ENCODE peak calls at places on chromosomes 2 and 18, in nine cellular contexts. G is testis; U is CD4-positive, alpha-beta memory T cell; P is left lung; H is CD4-positive, alpha-beta T cell; B is brain microvascular endothelial cell; Q is CD4-positive, CD25-positive, alpha-beta regulatory T cell; W is coronary artery; E is HCT116. O is an unnamed sample.

GRCh38 chr2:43831438-43832294 is 7.0 kb downstream of the ABCG5 start:
- DNase-seq in B (no peak), W (no peak), G (peak; percentile 28), Q (no peak), H (no peak), P (no peak), U (no peak), E (no peak), O (no peak)

GRCh38 chr2:204321910-204322765 is 223.1 kb upstream of the PARD3B start:
- DNase-seq in P (no peak), U (no peak), E (no peak), G (no peak), Q (no peak), W (no peak), H (no peak), B (no peak), O (no peak)

GRCh38 chr2:147182260-147182659 is 662.6 kb upstream of the ACVR2A start:
- DNase-seq in E (no peak), Q (peak; percentile 4), U (peak; percentile 66), H (peak; percentile 38), P (no peak), G (no peak), B (no peak), W (no peak), O (no peak)

GRCh38 chr2:234292205-234292954 is 204.5 kb downstream of the ARL4C start:
- DNase-seq in P (no peak), Q (peak; percentile 71), U (peak; percentile 93), H (peak; percentile 43), W (no peak), B (peak; percentile 56), E (no peak), G (no peak), O (no peak)

GRCh38 chr2:7044253-7045250 is 127.3 kb downstream of the RNF144A start:
- DNase-seq in U (peak; percentile 58), B (peak; percentile 52), Q (peak; percentile 25), E (peak; percentile 15), H (peak; percentile 69), G (peak; percentile 76), P (peak; percentile 56), W (no peak), O (peak; percentile 83)

GRCh38 chr18:22434973-22435608 is 17.4 kb upstream of the CTAGE1 start:
- DNase-seq in E (no peak), H (no peak), P (no peak), Q (no peak), U (no peak), W (no peak), B (peak; percentile 74), G (no peak), O (no peak)

GRCh38 chr2:206069417-206069816 is 16.6 kb downstream of the INO80D start:
- DNase-seq in B (no peak), E (no peak), G (no peak), U (no peak), Q (no peak), H (no peak), W (no peak), P (no peak), O (no peak)

GRCh38 chr18:686339-687111 is 25.9 kb downstream of the ENOSF1 start:
- DNase-seq in P (no peak), Q (no peak), U (no peak), G (no peak), E (no peak), W (no peak), B (no peak), H (no peak), O (no peak)

GRCh38 chr18:383135-383534 is 115.3 kb upstream of the THOC1 start:
- DNase-seq in U (no peak), P (no peak), W (no peak), B (no peak), Q (no peak), G (no peak), E (no peak), H (no peak), O (no peak)

GRCh38 chr18:46877329-46877987 is 39.8 kb downstream of the PIAS2 start:
- DNase-seq in W (no peak), P (no peak), G (no peak), Q (no peak), E (no peak), U (no peak), B (no peak), H (no peak), O (no peak)

GRCh38 chr2:230680463-230681195 is 32.0 kb upstream of the CAB39 start:
- DNase-seq in H (no peak), B (no peak), E (no peak), G (no peak), Q (no peak), P (no peak), W (no peak), U (no peak), O (no peak)

GRCh38 chr2:17199741-17200140 is 318.5 kb downstream of the RAD51AP2 start:
- DNase-seq in H (no peak), B (no peak), E (no peak), P (no peak), U (no peak), Q (no peak), W (no peak), G (no peak), O (no peak)

GRCh38 chr18:195651-196050 is 37.3 kb downstream of the USP14 start:
- DNase-seq in H (no peak), B (no peak), Q (no peak), P (no peak), E (no peak), W (no peak), G (no peak), U (no peak), O (no peak)

GRCh38 chr18:45962461-45962860 is 4.7 kb downstream of the EPG5 start:
- DNase-seq in G (no peak), W (no peak), H (no peak), E (no peak), Q (peak; percentile 52), P (peak; percentile 59), U (peak; percentile 73), B (peak; percentile 82), O (no peak)

GRCh38 chr2:240419321-240419720 is 16.1 kb upstream of the GPC1 start:
- DNase-seq in B (no peak), E (no peak), H (peak; percentile 12), U (no peak), G (no peak), W (peak; percentile 33), Q (no peak), P (peak; percentile 24), O (no peak)

GRCh38 chr2:239730897-239731296 is 294.2 kb downstream of the NDUFA10 start:
- DNase-seq in P (no peak), W (no peak), G (no peak), Q (no peak), U (no peak), H (no peak), E (no peak), B (no peak), O (peak; percentile 35)

GRCh38 chr2:102514061-102514785 is 41.2 kb downstream of the SLC9A4 start:
- DNase-seq in W (no peak), P (no peak), U (no peak), Q (no peak), G (no peak), B (peak; percentile 95), E (peak; percentile 27), H (no peak), O (no peak)

DNA sequence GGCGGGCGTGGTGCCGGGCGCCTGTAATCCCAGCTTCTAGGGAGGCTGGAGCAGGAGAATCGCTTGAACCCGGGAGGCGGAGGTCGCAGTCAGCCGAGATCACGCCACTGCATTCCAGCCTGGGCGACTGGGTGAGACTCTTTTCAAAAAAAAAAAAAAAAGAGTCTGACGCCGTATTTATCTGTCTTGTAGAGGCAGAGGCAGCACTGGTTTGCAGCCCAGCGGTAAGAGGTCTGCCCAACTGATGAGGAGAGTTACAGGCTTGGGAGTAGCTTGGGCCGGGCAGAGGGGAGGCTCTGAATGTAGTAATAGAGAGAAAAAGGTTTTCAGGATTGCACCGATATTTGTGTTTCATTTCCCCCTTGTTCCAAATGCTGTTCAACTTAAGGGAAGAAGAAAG is 9.4 kb upstream of the SP9 start:
- DNase-seq in Q (no peak), G (no peak), B (no peak), W (no peak), H (no peak), P (no peak), U (no peak), E (no peak), O (no peak)
- H3K27ac ChIP-seq in Q (no peak overlapping the region), G (no peak overlapping the region), B (no peak overlapping the region), W (no peak overlapping the region), H (no peak overlapping the region), P (no peak overlapping the region), U (no peak overlapping the region), E (no peak overlapping the region), O (no peak overlapping the region)

GRCh38 chr2:38653715-38654494 is 12.0 kb upstream of the GALM start:
- DNase-seq in E (no peak), W (no peak), H (peak; percentile 47), Q (no peak), B (no peak), U (peak; percentile 67), P (no peak), G (no peak), O (no peak)
- H3K27ac ChIP-seq in E (no peak overlapping the region), W (peak overlapping the region; percentile 6), H (no peak overlapping the region), Q (peak overlapping the region; percentile 77), B (no peak overlapping the region), U (peak overlapping the region; percentile 51), P (no peak overlapping the region), G (no peak overlapping the region), O (no peak overlapping the region)

GRCh38 chr18:44586782-44587524 is 93.7 kb upstream of the SETBP1 start:
- DNase-seq in H (no peak), U (no peak), E (no peak), P (no peak), Q (no peak), G (no peak), W (no peak), B (no peak), O (no peak)
- H3K27ac ChIP-seq in H (no peak overlapping the region), U (no peak overlapping the region), E (no peak overlapping the region), P (no peak overlapping the region), Q (no peak overlapping the region), G (no peak overlapping the region), W (no peak overlapping the region), B (no peak overlapping the region), O (no peak overlapping the region)

GRCh38 chr2:183078467-183079334 is at the start of gene DUSP19:
- DNase-seq in G (peak; percentile 98), P (peak; percentile 82), B (peak; percentile 98), U (peak; percentile 79), Q (peak; percentile 74), H (peak; percentile 77), E (peak; percentile 97), W (peak; percentile 92), O (peak; percentile 79)
- H3K27ac ChIP-seq in G (peak within 1 kb of the TSS; percentile 78), P (peak within 1 kb of the TSS; percentile 88), B (peak within 1 kb of the TSS; percentile 50), U (peak within 1 kb of the TSS; percentile 41), Q (peak within 1 kb of the TSS; percentile 44), H (no peak within 1 kb of the TSS), E (peak within 1 kb of the TSS; percentile 75), W (peak within 1 kb of the TSS; percentile 92), O (peak within 1 kb of the TSS; percentile 80)

GRCh38 chr2:8154270-8154669 is 527.6 kb upstream of the ID2 start:
- DNase-seq in P (no peak), W (no peak), H (no peak), U (no peak), B (no peak), G (no peak), Q (no peak), E (no peak), O (no peak)
- H3K27ac ChIP-seq in P (no peak overlapping the region), W (no peak overlapping the region), H (no peak overlapping the region), U (no peak overlapping the region), B (no peak overlapping the region), G (no peak overlapping the region), Q (no peak overlapping the region), E (no peak overlapping the region), O (no peak overlapping the region)

DNA sequence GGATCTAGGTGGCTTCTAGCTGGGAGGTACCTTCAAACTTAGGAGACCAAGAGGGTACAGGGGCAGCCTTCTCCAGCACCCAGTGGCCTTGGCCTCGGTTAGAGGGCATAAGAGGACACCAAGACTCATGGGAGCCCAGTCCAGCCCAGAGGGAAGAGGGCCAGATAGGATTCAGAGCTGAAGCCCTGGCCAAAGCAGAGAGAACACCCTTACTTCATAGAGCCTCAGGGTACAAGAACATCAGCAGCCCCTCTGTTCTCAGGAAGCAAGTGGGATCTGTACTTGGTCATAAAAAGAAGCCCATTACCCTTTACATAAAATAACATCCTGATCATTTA is 45.0 kb upstream of the ASPRV1 start:
- DNase-seq in Q (no peak), B (no peak), W (no peak), P (no peak), U (no peak), E (no peak), H (no peak), G (no peak), O (no peak)
- H3K27ac ChIP-seq in Q (no peak overlapping the region), B (no peak overlapping the region), W (no peak overlapping the region), P (no peak overlapping the region), U (no peak overlapping the region), E (no peak overlapping the region), H (no peak overlapping the region), G (no peak overlapping the region), O (no peak overlapping the region)

O was measured in psoas muscle.